ENCODE peak calls at places on chromosome 1, in eight cellular contexts. S is fibroblast of lung, V is upper lobe of right lung, Z is Panc1, A is AG04450, B is ovary, X is left ventricle myocardium inferior, D is Peyer's patch. R is an unnamed sample.
A peak's percentile ranks its signal among the peaks of the same experiment; 100 is the strongest.

GRCh38 chr1:234932506-234932905 is 196.1 kb downstream of the TOMM20 start:
- DNase-seq in X (no peak), B (no peak), D (peak; percentile 11), Z (no peak), A (no peak), V (no peak), S (no peak), R (no peak)

GRCh38 chr1:220338759-220339158 is 66.5 kb upstream of the RAB3GAP2 start:
- DNase-seq in S (no peak), A (no peak), D (no peak), Z (no peak), V (no peak), B (no peak), X (no peak), R (no peak)

GRCh38 chr1:34709547-34709946 is 45.3 kb upstream of the GJB5 start:
- DNase-seq in Z (no peak), B (no peak), A (no peak), S (no peak), D (no peak), V (no peak), X (no peak), R (no peak)

GRCh38 chr1:147078606-147079399 is 93.5 kb downstream of the PRKAB2 start:
- DNase-seq in S (no peak), B (no peak), A (no peak), D (no peak), V (no peak), X (no peak), Z (no peak), R (no peak)

GRCh38 chr1:211825990-211826389 is 4.6 kb downstream of the LPGAT1 start:
- DNase-seq in B (no peak), D (no peak), A (peak; percentile 30), S (peak; percentile 81), Z (no peak), X (no peak), V (no peak), R (no peak)

GRCh38 chr1:229570891-229571516 is 12.5 kb upstream of the ABCB10 start:
- DNase-seq in V (no peak), S (no peak), X (no peak), D (no peak), A (no peak), Z (no peak), B (no peak), R (peak; percentile 28)

GRCh38 chr1:18124977-18125376 is 17.4 kb downstream of the IGSF21 start:
- DNase-seq in X (no peak), A (no peak), S (no peak), Z (no peak), D (no peak), B (no peak), V (no peak), R (no peak)

GRCh38 chr1:214193691-214194090 is 87.3 kb upstream of the SMYD2 start:
- DNase-seq in D (no peak), V (no peak), B (no peak), X (no peak), S (no peak), A (no peak), Z (no peak), R (no peak)

GRCh38 chr1:19468397-19468956 is 16.9 kb downstream of the CAPZB start:
- DNase-seq in X (no peak), A (no peak), S (no peak), V (peak; percentile 77), D (peak; percentile 95), Z (no peak), B (no peak), R (no peak)

GRCh38 chr1:202281316-202282016 is 60.3 kb downstream of the UBE2T start:
- DNase-seq in Z (no peak), A (peak; percentile 41), D (peak; percentile 15), V (no peak), S (peak; percentile 91), X (no peak), B (no peak), R (no peak)

GRCh38 chr1:173603056-173603591 is at the start of gene SLC9C2:
- DNase-seq in S (peak; percentile 2), Z (no peak), X (no peak), D (no peak), B (peak; percentile 29), A (no peak), V (no peak), R (peak; percentile 77)

GRCh38 chr1:245810789-245811337 is 656.1 kb downstream of the KIF26B start:
- DNase-seq in S (no peak), V (no peak), B (no peak), Z (no peak), D (no peak), X (no peak), A (no peak), R (no peak)

GRCh38 chr1:16065197-16065576 is 8.3 kb downstream of the FAM131C start:
- DNase-seq in B (no peak), D (no peak), X (no peak), A (no peak), S (no peak), Z (no peak), V (no peak), R (no peak)

GRCh38 chr1:4736254-4736653 is 81.8 kb downstream of the AJAP1 start:
- DNase-seq in B (no peak), Z (no peak), X (no peak), A (no peak), S (no peak), D (no peak), V (no peak), R (no peak)

GRCh38 chr1:147647796-147648633 is 22.3 kb downstream of the ACP6 start:
- DNase-seq in X (no peak), B (no peak), A (no peak), Z (no peak), D (peak; percentile 74), S (no peak), V (no peak), R (no peak)

GRCh38 chr1:55626326-55626725 is 411.2 kb upstream of the USP24 start:
- DNase-seq in B (no peak), Z (no peak), X (no peak), A (no peak), D (no peak), S (no peak), V (no peak), R (no peak)

GRCh38 chr1:99005142-99005491 is 456 bp upstream of the PLPPR5 start:
- DNase-seq in Z (no peak), B (no peak), A (no peak), D (no peak), S (peak; percentile 5), V (peak; percentile 55), X (no peak), R (no peak)

GRCh38 chr1:9903801-9904527 is 6.1 kb downstream of the CTNNBIP1 start:
- DNase-seq in X (no peak), V (peak; percentile 6), A (no peak), Z (no peak), B (no peak), S (no peak), D (no peak), R (no peak)

GRCh38 chr1:178940022-178940765 is 69.3 kb upstream of the ANGPTL1 start:
- DNase-seq in X (no peak), D (peak; percentile 41), B (peak; percentile 12), Z (no peak), S (peak; percentile 78), V (no peak), A (peak; percentile 46), R (no peak)

GRCh38 chr1:182332256-182332655 is 59.3 kb downstream of the GLUL start:
- DNase-seq in S (no peak), B (no peak), D (no peak), X (no peak), V (no peak), A (no peak), Z (no peak), R (no peak)

GRCh38 chr1:172239894-172240293 is 180.6 kb upstream of the C1orf105 start:
- DNase-seq in S (no peak), A (no peak), V (no peak), Z (no peak), B (no peak), X (no peak), D (no peak), R (no peak)

DNA sequence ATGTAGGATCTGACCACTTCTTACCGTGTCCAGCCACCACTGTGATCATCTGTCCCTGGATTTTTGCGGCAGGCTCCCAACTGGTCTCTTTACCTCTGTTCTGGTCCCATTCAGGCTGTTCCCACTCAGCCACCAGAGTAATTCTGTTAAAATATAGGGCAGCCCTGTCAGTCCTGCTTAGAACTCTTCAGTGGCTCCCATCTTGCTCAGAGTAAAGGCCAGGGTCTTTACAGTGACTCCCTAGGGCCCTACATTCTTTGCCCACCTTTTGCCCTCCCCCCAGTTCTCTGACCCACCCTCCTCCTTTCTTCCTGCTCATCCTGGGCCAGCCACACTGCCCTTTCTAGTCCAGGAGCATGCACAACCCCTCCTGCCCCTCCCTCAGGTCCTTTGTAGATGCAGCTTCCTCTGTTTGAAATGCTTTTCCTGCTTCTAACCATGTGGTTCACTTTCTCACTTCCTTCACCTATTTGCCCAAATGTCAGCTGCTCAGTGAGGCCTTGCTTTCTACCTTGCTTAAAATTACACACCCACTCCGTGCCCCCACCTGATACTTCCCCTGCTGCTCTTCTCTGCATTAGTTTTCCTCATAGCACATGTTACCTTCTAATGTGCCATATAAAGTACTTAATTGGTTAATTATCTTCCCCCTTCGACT is 7.8 kb downstream of the UBIAD1 start:
- DNase-seq in S (no peak), A (no peak), X (no peak), Z (no peak), B (no peak), V (no peak), D (peak; percentile 54), R (no peak)
- H3K27ac ChIP-seq in S (no peak overlapping the region), A (no peak overlapping the region), X (peak overlapping the region; percentile 50), Z (no peak overlapping the region), B (no peak overlapping the region), V (peak overlapping the region; percentile 53), D (no peak overlapping the region), R (no peak overlapping the region)

DNA sequence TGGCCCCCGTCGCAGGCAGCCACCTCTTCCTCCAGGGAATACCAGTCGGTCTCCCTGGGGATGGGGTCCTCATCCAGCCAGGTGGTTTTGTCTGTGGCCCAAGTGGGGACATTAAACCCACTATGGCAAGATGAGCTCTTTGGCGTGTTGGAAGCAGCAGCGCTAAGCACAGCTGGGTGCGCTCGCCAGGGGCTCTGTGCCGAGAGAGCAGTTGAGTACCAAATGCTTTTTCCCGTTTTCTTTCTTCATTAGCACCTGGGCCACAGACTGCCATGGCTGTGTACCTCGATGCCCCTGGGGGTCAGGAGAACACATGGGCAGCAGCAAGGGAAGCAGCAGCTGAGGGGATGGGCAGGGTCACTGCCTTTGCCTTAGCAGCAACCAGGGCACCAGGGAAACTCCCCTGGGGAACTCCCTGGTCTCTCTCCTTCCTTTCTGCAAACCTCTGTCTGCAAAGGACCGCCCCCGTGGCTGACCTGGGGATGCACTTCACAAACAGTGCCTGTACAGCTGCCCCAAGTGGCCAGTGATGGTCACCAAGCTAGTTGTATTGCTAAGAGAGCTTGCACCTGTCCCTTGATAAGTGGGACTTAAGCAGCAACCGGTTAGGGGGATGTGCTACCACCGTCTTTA is 31.1 kb downstream of the EDARADD start:
- DNase-seq in X (no peak), D (no peak), V (no peak), Z (no peak), S (no peak), B (no peak), A (no peak), R (no peak)
- TF ChIP-seq CTCF in X (no peak), D (no peak), V (no peak), Z (no peak), S (no peak), B (no peak), A (no peak), R (no peak)

GRCh38 chr1:25556132-25556670 is 12.8 kb downstream of the LDLRAP1 start:
- DNase-seq in Z (no peak), B (no peak), X (no peak), D (no peak), V (no peak), A (no peak), S (no peak), R (no peak)
- H3K27ac ChIP-seq in Z (no peak overlapping the region), B (no peak overlapping the region), X (no peak overlapping the region), D (peak overlapping the region; percentile 51), V (peak overlapping the region; percentile 36), A (no peak overlapping the region), S (no peak overlapping the region), R (no peak overlapping the region)

GRCh38 chr1:6440198-6441126 is 15.9 kb downstream of the ESPN start:
- DNase-seq in A (no peak), D (peak; percentile 87), S (peak; percentile 43), X (no peak), Z (no peak), B (no peak), V (peak; percentile 89), R (peak; percentile 66)
- TF ChIP-seq CTCF in A (peak; percentile 4), D (no peak), S (no peak), X (peak; percentile 49), Z (peak; percentile 73), B (no peak), V (peak; percentile 25), R (no peak)

R was measured in body of pancreas.